ENCODE peak calls at places on chromosomes 4 and X, in ten cellular contexts. C, R, B, I, Q, M, O, H, K and P are unnamed samples.

GRCh38 chr4:26622913-26623312 is 39.0 kb downstream of the TBC1D19 start:
- DNase-seq in C (no peak), R (no peak), B (no peak), I (no peak), Q (peak), M (no peak), O (no peak), H (no peak), K (no peak), P (no peak)

GRCh38 chr4:77697860-77698599 is 92.4 kb downstream of the CXCL13 start:
- DNase-seq in C (no peak), R (no peak), B (peak), I (no peak), Q (peak), M (no peak), O (peak), H (no peak), K (peak), P (no peak)

GRCh38 chr4:153126137-153126536 is 78.1 kb upstream of the TRIM2 start:
- DNase-seq in C (no peak), R (no peak), B (no peak), I (no peak), Q (no peak), M (no peak), O (no peak), H (no peak), K (no peak), P (no peak)

GRCh38 chr4:20675786-20676185 is 24.5 kb upstream of the PACRGL start:
- DNase-seq in C (no peak), R (no peak), B (no peak), I (no peak), Q (no peak), M (no peak), O (no peak), H (no peak), K (no peak), P (no peak)

GRCh38 chrX:50596056-50596455 is 125.4 kb upstream of the DGKK start:
- DNase-seq in C (no peak), R (no peak), B (no peak), I (no peak), Q (no peak), M (no peak), O (no peak), H (no peak), K (no peak), P (no peak)

GRCh38 chrX:41594634-41595033 is 94.1 kb upstream of the GPR34 start:
- DNase-seq in C (no peak), R (no peak), B (no peak), I (no peak), Q (no peak), M (peak), O (no peak), H (no peak), K (no peak), P (no peak)

GRCh38 chr4:8383451-8384160 is 56.9 kb downstream of the ACOX3 start:
- DNase-seq in C (no peak), R (no peak), B (no peak), I (peak), Q (no peak), M (no peak), O (no peak), H (no peak), K (no peak), P (peak)

GRCh38 chr4:184824776-184825393 is 883 bp downstream of the ACSL1 start:
- DNase-seq in C (no peak), R (peak), B (peak), I (no peak), Q (peak), M (peak), O (peak), H (no peak), K (no peak), P (no peak)

GRCh38 chr4:111718763-111719537 is 426.3 kb upstream of the FAM241A start:
- DNase-seq in C (no peak), R (no peak), B (no peak), I (no peak), Q (peak), M (no peak), O (no peak), H (no peak), K (no peak), P (no peak)

GRCh38 chrX:47030339-47030738 is 47.9 kb upstream of the RGN start:
- DNase-seq in C (no peak), R (no peak), B (peak), I (no peak), Q (peak), M (no peak), O (peak), H (no peak), K (peak), P (no peak)

GRCh38 chr4:62407534-62407933 is 1207.4 kb downstream of the ADGRL3 start:
- DNase-seq in C (no peak), R (no peak), B (no peak), I (no peak), Q (peak), M (no peak), O (no peak), H (no peak), K (no peak), P (no peak)

GRCh38 chr4:137213372-137214173 is 318.7 kb downstream of the PCDH18 start:
- DNase-seq in C (no peak), R (no peak), B (no peak), I (no peak), Q (no peak), M (no peak), O (no peak), H (no peak), K (peak), P (no peak)

GRCh38 chr4:141797966-141798365 is 161.6 kb downstream of the IL15 start:
- DNase-seq in C (no peak), R (no peak), B (no peak), I (no peak), Q (no peak), M (no peak), O (no peak), H (no peak), K (no peak), P (no peak)

GRCh38 chrX:29024813-29025342 is 437.6 kb downstream of the IL1RAPL1 start:
- DNase-seq in C (no peak), R (no peak), B (no peak), I (no peak), Q (peak), M (no peak), O (no peak), H (no peak), K (no peak), P (no peak)

GRCh38 chr4:59553739-59554126 is 1646.4 kb upstream of the ADGRL3 start:
- DNase-seq in C (no peak), R (no peak), B (no peak), I (no peak), Q (peak), M (no peak), O (peak), H (no peak), K (no peak), P (no peak)

GRCh38 chr4:72631296-72631695 is 62.3 kb upstream of the ADAMTS3 start:
- DNase-seq in C (no peak), R (no peak), B (no peak), I (peak), Q (no peak), M (no peak), O (no peak), H (no peak), K (peak), P (peak)

GRCh38 chr4:95541094-95541493 is 7.7 kb downstream of the UNC5C start:
- DNase-seq in C (no peak), R (no peak), B (no peak), I (no peak), Q (no peak), M (no peak), O (no peak), H (no peak), K (no peak), P (no peak)

GRCh38 chrX:99914676-99915075 is 495.4 kb downstream of the PCDH19 start:
- DNase-seq in C (no peak), R (no peak), B (no peak), I (no peak), Q (no peak), M (no peak), O (no peak), H (no peak), K (no peak), P (no peak)

GRCh38 chr4:189771696-189772361 is 168.8 kb upstream of the FRG1 start:
- DNase-seq in C (no peak), R (no peak), B (no peak), I (no peak), Q (peak), M (no peak), O (no peak), H (no peak), K (no peak), P (no peak)

GRCh38 chrX:137041329-137041728 is 7.5 kb upstream of the GPR101 start:
- DNase-seq in C (no peak), R (no peak), B (no peak), I (no peak), Q (no peak), M (no peak), O (no peak), H (no peak), K (no peak), P (no peak)

GRCh38 chr4:10093273-10093621 is 23.4 kb downstream of the WDR1 start:
- DNase-seq in C (no peak), R (no peak), B (no peak), I (peak), Q (no peak), M (no peak), O (no peak), H (no peak), K (no peak), P (no peak)

GRCh38 chrX:151713859-151714258 is 2.0 kb upstream of the FATE1 start:
- DNase-seq in C (no peak), R (peak), B (peak), I (no peak), Q (peak), M (no peak), O (peak), H (no peak), K (no peak), P (no peak)

GRCh38 chrX:12970691-12971202 is 4.2 kb upstream of the TMSB4X start:
- DNase-seq in C (no peak), R (no peak), B (no peak), I (no peak), Q (no peak), M (peak), O (no peak), H (no peak), K (no peak), P (no peak)

GRCh38 chr4:158065176-158065575 is 107.6 kb downstream of the GASK1B start:
- DNase-seq in C (no peak), R (no peak), B (no peak), I (no peak), Q (no peak), M (no peak), O (peak), H (no peak), K (no peak), P (no peak)

GRCh38 chrX:21735753-21736127 is 22.2 kb downstream of the SMPX start:
- DNase-seq in C (no peak), R (no peak), B (no peak), I (no peak), Q (no peak), M (no peak), O (no peak), H (no peak), K (no peak), P (no peak)

GRCh38 chr4:743463-744211 is 38.0 kb downstream of the PCGF3 start:
- DNase-seq in C (no peak), R (no peak), B (no peak), I (no peak), Q (no peak), M (no peak), O (no peak), H (no peak), K (no peak), P (peak)

GRCh38 chr4:145735330-145735638 is 55.3 kb downstream of the C4orf51 start:
- DNase-seq in C (no peak), R (no peak), B (no peak), I (no peak), Q (no peak), M (no peak), O (no peak), H (no peak), K (peak), P (peak)

GRCh38 chrX:67893931-67894330 is 350.1 kb downstream of the AR start:
- DNase-seq in C (no peak), R (no peak), B (peak), I (no peak), Q (peak), M (no peak), O (no peak), H (no peak), K (no peak), P (no peak)

GRCh38 chr4:40197879-40198689 is 1.3 kb downstream of the RHOH start:
- DNase-seq in C (no peak), R (no peak), B (peak), I (no peak), Q (peak), M (no peak), O (peak), H (no peak), K (no peak), P (no peak)

GRCh38 chr4:98447648-98448047 is 186.5 kb downstream of the RAP1GDS1 start:
- DNase-seq in C (no peak), R (no peak), B (no peak), I (no peak), Q (no peak), M (peak), O (no peak), H (no peak), K (no peak), P (no peak)